ENCODE peak calls at places on chromosomes 2 and 18, in ten cellular contexts. T, V, J, N, Z, S, L, M, F and X are unnamed samples.

GRCh38 chr18:14944838-14945237 is 196.9 kb downstream of the ANKRD30B start:
- DNase-seq in T (no peak), V (no peak), J (no peak), N (no peak), Z (no peak), S (no peak), L (no peak), M (no peak), F (no peak), X (no peak)

GRCh38 chr18:61541673-61542072 is 208.4 kb downstream of the CDH20 start:
- DNase-seq in T (no peak), V (no peak), J (no peak), N (no peak), Z (no peak), S (no peak), L (no peak), M (no peak), F (no peak), X (no peak)

GRCh38 chr18:77087391-77088141 is 45.0 kb downstream of the MBP start:
- DNase-seq in T (no peak), V (peak; percentile 62), J (no peak), N (no peak), Z (no peak), S (no peak), L (no peak), M (no peak), F (no peak), X (no peak)

GRCh38 chr2:196233808-196234501 is 62.6 kb upstream of the STK17B start:
- DNase-seq in T (no peak), V (peak; percentile 16), J (peak; percentile 40), N (no peak), Z (no peak), S (peak; percentile 18), L (no peak), M (no peak), F (peak; percentile 60), X (no peak)

GRCh38 chr2:72989770-72990556 is 72.6 kb downstream of the EMX1 start:
- DNase-seq in T (no peak), V (no peak), J (no peak), N (no peak), Z (no peak), S (no peak), L (no peak), M (no peak), F (no peak), X (peak; percentile 62)

GRCh38 chr18:45521777-45522176 is 93.5 kb upstream of the SLC14A2 start:
- DNase-seq in T (no peak), V (no peak), J (no peak), N (no peak), Z (no peak), S (no peak), L (peak; percentile 76), M (no peak), F (no peak), X (no peak)

GRCh38 chr2:72827999-72828646 is 2.3 kb upstream of the EXOC6B start:
- DNase-seq in T (no peak), V (peak; percentile 6), J (no peak), N (no peak), Z (no peak), S (no peak), L (no peak), M (no peak), F (no peak), X (no peak)

GRCh38 chr2:191369034-191369433 is 123.8 kb downstream of the MYO1B start:
- DNase-seq in T (no peak), V (peak; percentile 37), J (no peak), N (no peak), Z (no peak), S (no peak), L (no peak), M (no peak), F (peak; percentile 17), X (peak; percentile 30)

GRCh38 chr2:132547089-132547687 is 122.8 kb downstream of the LYPD1 start:
- DNase-seq in T (peak; percentile 49), V (peak; percentile 85), J (peak; percentile 1), N (peak; percentile 51), Z (no peak), S (peak; percentile 56), L (peak; percentile 63), M (peak; percentile 35), F (peak; percentile 81), X (peak; percentile 64)

GRCh38 chr2:45964226-45964841 is 312.9 kb downstream of the PRKCE start:
- DNase-seq in T (no peak), V (peak; percentile 97), J (no peak), N (peak; percentile 64), Z (no peak), S (peak; percentile 46), L (peak; percentile 47), M (no peak), F (peak; percentile 39), X (peak; percentile 78)

GRCh38 chr2:85175369-85176299 is 42.4 kb downstream of the TCF7L1 start:
- DNase-seq in T (no peak), V (peak; percentile 58), J (no peak), N (no peak), Z (no peak), S (no peak), L (peak; percentile 46), M (no peak), F (no peak), X (no peak)

GRCh38 chr2:44957656-44958327 is 16.3 kb downstream of the SIX3 start:
- DNase-seq in T (no peak), V (no peak), J (no peak), N (no peak), Z (no peak), S (no peak), L (no peak), M (no peak), F (no peak), X (no peak)

GRCh38 chr2:160288324-160288723 is 88.3 kb upstream of the ITGB6 start:
- DNase-seq in T (no peak), V (no peak), J (no peak), N (no peak), Z (no peak), S (no peak), L (no peak), M (no peak), F (no peak), X (no peak)

GRCh38 chr2:145927398-145927951 is 1407.6 kb upstream of the ZEB2 start:
- DNase-seq in T (no peak), V (no peak), J (no peak), N (no peak), Z (no peak), S (no peak), L (no peak), M (no peak), F (no peak), X (no peak)